ENCODE peak calls at places on chromosome 21, in six cellular contexts. K is AG10803, P is fibroblast of pulmonary artery, R is pancreas, I is gastrocnemius medialis, D is ovary. Y is an unnamed sample.

GRCh38 chr21:45581322-45581712 is 39.1 kb upstream of the SLC19A1 start:
- DNase-seq in D (no peak), R (no peak), P (no peak), I (no peak), K (no peak), Y (no peak)

GRCh38 chr21:17128132-17128531 is 384.7 kb upstream of the CXADR start:
- DNase-seq in D (no peak), K (no peak), P (no peak), R (no peak), I (no peak), Y (no peak)

GRCh38 chr21:44708866-44709425 is 2.4 kb downstream of the TSPEAR start:
- DNase-seq in D (no peak), P (no peak), I (no peak), R (no peak), K (no peak), Y (no peak)

GRCh38 chr21:40049959-40050290 is 182.7 kb downstream of the PCP4 start:
- DNase-seq in P (no peak), I (no peak), R (no peak), D (no peak), K (no peak), Y (no peak)

GRCh38 chr21:35309316-35309715 is 260.2 kb upstream of the RUNX1 start:
- DNase-seq in I (no peak), P (peak; percentile 54), K (no peak), R (no peak), D (no peak), Y (no peak)

GRCh38 chr21:33299181-33299752 is 25.5 kb upstream of the IFNAR1 start:
- DNase-seq in K (no peak), P (no peak), I (no peak), R (no peak), D (no peak), Y (no peak)

GRCh38 chr21:44255519-44255981 is 6.1 kb downstream of the DNMT3L start:
- DNase-seq in P (peak; percentile 16), R (peak; percentile 28), I (no peak), D (no peak), K (peak; percentile 19), Y (no peak)

GRCh38 chr21:14711287-14711686 is 165.2 kb upstream of the SAMSN1 start:
- DNase-seq in D (no peak), I (no peak), K (no peak), P (peak; percentile 41), R (no peak), Y (no peak)

GRCh38 chr21:33026878-33027400 is 1.2 kb downstream of the OLIG2 start:
- DNase-seq in R (no peak), D (no peak), I (no peak), P (no peak), K (no peak), Y (no peak)

GRCh38 chr21:44299085-44299457 is 782 bp upstream of the PFKL start:
- DNase-seq in R (no peak), I (no peak), D (no peak), K (peak; percentile 14), P (peak; percentile 26), Y (no peak)

GRCh38 chr21:14215971-14216621 is at the start of gene RBM11:
- DNase-seq in R (peak; percentile 88), I (peak; percentile 12), K (peak; percentile 9), P (peak; percentile 36), D (peak; percentile 84), Y (no peak)

GRCh38 chr21:40976198-40977114 is 129.5 kb upstream of the DSCAM start:
- DNase-seq in K (no peak), R (no peak), D (no peak), P (no peak), I (no peak), Y (no peak)

GRCh38 chr21:35149698-35150097 is 100.6 kb upstream of the RUNX1 start:
- DNase-seq in P (no peak), I (no peak), R (no peak), D (no peak), K (peak; percentile 59), Y (no peak)

GRCh38 chr21:14533555-14534400 is 12.3 kb downstream of the SAMSN1 start:
- DNase-seq in P (peak; percentile 70), K (peak; percentile 1), R (no peak), D (no peak), I (no peak), Y (no peak)

GRCh38 chr21:44872568-44873355 is 728 bp downstream of the PTTG1IP start:
- DNase-seq in P (peak; percentile 35), I (peak; percentile 63), R (peak; percentile 84), D (peak; percentile 55), K (no peak), Y (peak; percentile 23)

GRCh38 chr21:36657999-36658398 is 40.9 kb upstream of the SIM2 start:
- DNase-seq in D (no peak), I (no peak), P (no peak), R (no peak), K (no peak), Y (no peak)

GRCh38 chr21:36663033-36663855 is 35.7 kb upstream of the SIM2 start:
- DNase-seq in I (no peak), R (no peak), P (peak; percentile 11), D (no peak), K (peak; percentile 38), Y (no peak)

GRCh38 chr21:36664678-36665022 is 34.3 kb upstream of the SIM2 start:
- DNase-seq in I (peak; percentile 69), K (no peak), D (no peak), R (no peak), P (no peak), Y (no peak)

GRCh38 chr21:36658926-36659325 is 40.0 kb upstream of the SIM2 start:
- DNase-seq in I (no peak), R (no peak), K (no peak), D (no peak), P (no peak), Y (no peak)

DNA sequence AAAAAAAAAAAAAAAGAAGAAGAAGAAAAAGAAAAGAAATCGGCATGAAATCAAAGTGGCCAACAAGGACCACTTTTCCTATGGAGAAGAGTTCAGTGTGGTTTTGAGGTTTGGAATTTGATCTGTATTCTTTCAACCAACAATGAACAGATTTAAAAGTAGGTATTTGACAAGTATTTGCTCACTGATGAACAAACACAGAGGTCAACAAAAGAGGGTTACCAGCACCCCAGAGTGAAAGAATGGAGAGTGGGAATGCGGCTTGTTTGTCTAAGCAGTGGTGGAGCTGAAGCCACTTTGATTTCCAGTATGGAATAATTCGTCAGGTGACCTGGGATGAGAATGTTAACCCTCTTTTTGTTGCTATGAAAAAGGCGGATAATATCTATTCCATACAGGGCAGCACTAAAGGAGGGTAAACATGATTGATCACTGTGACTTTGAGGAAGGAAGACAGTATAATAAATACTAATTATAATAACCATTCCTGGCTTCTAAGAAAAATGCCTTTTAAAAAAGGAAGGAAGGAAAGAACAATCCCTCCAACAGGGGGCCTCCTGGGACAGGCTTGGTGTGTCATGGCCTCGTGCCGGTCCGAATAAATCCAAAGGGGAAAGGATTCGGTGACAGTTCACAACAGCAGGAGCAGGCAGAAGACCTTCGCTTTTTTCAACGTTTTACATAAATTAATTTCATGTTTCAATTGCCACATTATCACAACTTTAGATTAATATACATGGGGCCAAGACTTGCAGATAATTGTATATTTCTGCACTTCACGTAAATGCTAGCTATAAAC is 37.2 kb upstream of the SIM2 start:
- DNase-seq in D (no peak), I (peak; percentile 22), P (peak; percentile 53), K (peak; percentile 35), R (no peak), Y (no peak)
- TF ChIP-seq CTCF in D (no peak), I (peak; percentile 48), P (peak; percentile 59), K (peak; percentile 61), R (no peak), Y (no peak)

GRCh38 chr21:25791321-25791720 is 56.5 kb downstream of the GABPA start:
- DNase-seq in I (no peak), D (no peak), P (peak; percentile 3), R (no peak), K (no peak), Y (no peak)

GRCh38 chr21:25788677-25789076 is 53.9 kb downstream of the GABPA start:
- DNase-seq in P (no peak), R (no peak), K (no peak), D (no peak), I (no peak), Y (no peak)

GRCh38 chr21:25790122-25790951 is 55.6 kb downstream of the GABPA start:
- DNase-seq in R (no peak), I (no peak), K (peak; percentile 26), P (peak; percentile 55), D (no peak), Y (no peak)
- TF ChIP-seq CTCF in R (peak; percentile 12), I (no peak), K (peak; percentile 53), P (peak; percentile 39), D (no peak), Y (no peak)

GRCh38 chr21:29940993-29941392 is 1.2 kb upstream of the GRIK1 start:
- DNase-seq in D (no peak), P (no peak), K (no peak), R (no peak), I (no peak), Y (no peak)

GRCh38 chr21:29947119-29947518 is 7.3 kb upstream of the GRIK1 start:
- DNase-seq in P (no peak), K (no peak), R (no peak), D (no peak), I (no peak), Y (no peak)

GRCh38 chr21:29942033-29942432 is 2.2 kb upstream of the GRIK1 start:
- DNase-seq in K (no peak), P (no peak), D (no peak), R (no peak), I (no peak), Y (no peak)

GRCh38 chr21:29939859-29940245 is at the start of gene GRIK1:
- DNase-seq in P (no peak), R (peak; percentile 23), K (no peak), I (no peak), D (no peak), Y (no peak)

DNA sequence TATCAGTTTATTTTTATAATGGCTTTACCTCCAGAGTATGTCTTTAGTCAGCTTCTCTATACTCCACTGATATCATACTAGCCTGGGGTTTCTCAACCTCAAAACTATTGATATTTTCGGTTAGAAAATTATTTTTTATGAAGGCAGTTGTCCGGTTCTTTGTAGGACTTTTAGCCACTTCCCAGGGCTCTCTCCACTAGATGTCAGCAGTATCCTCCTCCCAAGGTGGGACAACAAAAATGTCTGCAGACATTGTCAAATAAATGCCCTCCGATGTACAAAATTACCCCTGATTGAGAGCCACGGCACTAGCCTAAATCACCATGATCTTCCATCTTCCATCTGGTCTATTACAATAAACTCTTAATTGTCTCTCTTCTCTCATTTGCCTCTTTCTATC is 4.1 kb upstream of the GRIK1 start:
- DNase-seq in K (no peak), R (no peak), P (no peak), I (no peak), D (no peak), Y (no peak)
- TF ChIP-seq CTCF in K (no peak), R (no peak), P (peak; percentile 12), I (no peak), D (no peak), Y (no peak)

DNA sequence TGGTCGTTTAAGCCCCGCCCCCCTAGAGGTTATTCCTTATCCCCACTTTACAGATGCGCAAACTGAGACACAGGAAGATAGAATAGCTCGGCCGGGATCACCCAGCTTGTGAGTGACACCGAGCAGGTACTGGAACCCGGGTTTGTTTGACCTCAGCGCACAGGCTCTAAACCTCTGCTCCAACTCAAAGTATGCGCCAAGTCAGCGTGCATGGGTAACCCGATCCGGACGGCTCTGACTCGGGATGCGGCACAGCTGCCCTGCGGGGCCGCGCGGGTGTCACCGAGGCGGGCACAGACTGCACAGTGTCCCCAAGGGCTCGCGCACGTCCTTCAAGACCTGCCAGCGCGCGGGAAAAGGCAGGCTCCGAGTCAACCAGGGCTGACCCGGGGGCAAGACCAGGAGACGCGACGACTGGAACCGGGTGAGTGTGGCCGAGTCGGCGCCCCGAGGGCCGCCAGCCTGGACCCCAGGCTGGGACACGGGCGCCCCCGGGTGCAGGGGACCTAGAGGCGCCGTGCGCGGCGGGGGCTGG is 102.0 kb upstream of the SOD1 start:
- DNase-seq in K (no peak), P (no peak), R (peak; percentile 76), D (no peak), I (no peak), Y (no peak)
- TF ChIP-seq CTCF in K (no peak), P (no peak), R (no peak), D (no peak), I (no peak), Y (no peak)